ENCODE peak calls at places on chromosomes 12 and 14, in nine cellular contexts. V, Q, A, E, N, C, R, H and T are unnamed samples.

GRCh38 chr12:106645074-106645421 is 62.2 kb downstream of the RFX4 start:
- DNase-seq in V (peak; percentile 81), Q (no peak), A (no peak), E (peak; percentile 66), N (no peak), C (no peak), R (no peak), H (no peak), T (no peak)

GRCh38 chr12:93025145-93026103 is 96.3 kb upstream of the EEA1 start:
- DNase-seq in V (no peak), Q (no peak), A (no peak), E (no peak), N (peak; percentile 75), C (peak; percentile 52), R (no peak), H (peak; percentile 79), T (no peak)

GRCh38 chr12:7101694-7102131 is 7.3 kb downstream of the C1RL start:
- DNase-seq in V (no peak), Q (no peak), A (no peak), E (no peak), N (no peak), C (no peak), R (no peak), H (no peak), T (no peak)

GRCh38 chr12:1644523-1645438 is 15.8 kb downstream of the WNT5B start:
- DNase-seq in V (peak; percentile 84), Q (no peak), A (no peak), E (peak; percentile 76), N (peak; percentile 91), C (no peak), R (no peak), H (peak; percentile 82), T (no peak)

GRCh38 chr14:97336816-97337215 is 539.6 kb downstream of the VRK1 start:
- DNase-seq in V (no peak), Q (no peak), A (no peak), E (no peak), N (no peak), C (no peak), R (no peak), H (no peak), T (no peak)

GRCh38 chr14:29814153-29815057 is 113.2 kb downstream of the PRKD1 start:
- DNase-seq in V (no peak), Q (no peak), A (no peak), E (no peak), N (peak; percentile 44), C (no peak), R (no peak), H (no peak), T (no peak)

GRCh38 chr14:76407449-76408150 is 31.7 kb downstream of the ESRRB start:
- DNase-seq in V (no peak), Q (no peak), A (no peak), E (no peak), N (no peak), C (no peak), R (no peak), H (no peak), T (no peak)

GRCh38 chr12:7907009-7907408 is 29.0 kb downstream of the SLC2A3 start:
- DNase-seq in V (no peak), Q (no peak), A (no peak), E (no peak), N (peak; percentile 61), C (peak; percentile 16), R (no peak), H (peak; percentile 75), T (no peak)

DNA sequence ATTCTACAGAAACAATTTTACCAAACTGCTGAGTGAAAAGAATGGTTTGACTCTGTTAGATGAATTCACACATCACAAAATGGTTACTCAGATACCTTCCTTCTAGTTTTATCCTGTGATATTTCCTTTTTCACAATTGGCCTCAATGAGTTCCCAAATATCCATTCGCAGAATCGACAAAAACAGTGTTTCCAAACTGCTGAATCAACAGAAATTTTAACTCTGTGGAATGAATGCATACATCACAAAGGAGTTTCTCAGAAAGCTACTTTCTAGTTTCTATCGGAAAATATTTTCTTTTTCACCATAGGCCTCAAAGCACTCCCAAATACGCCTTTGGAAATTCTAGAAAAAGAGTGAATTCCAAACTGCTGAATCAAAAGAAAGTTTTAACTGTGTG is 525.0 kb downstream of the ALG10 start:
- DNase-seq in V (no peak), Q (no peak), A (no peak), E (no peak), N (no peak), C (no peak), R (no peak), H (no peak), T (no peak)
- H3K9me3 ChIP-seq in V (peaks cover 100% of the 10 kb centered on the region), Q (peaks cover 4% of the 10 kb centered on the region), A (no peaks in the 10 kb centered on the region), E (peaks cover 23% of the 10 kb centered on the region), N (peaks cover 7% of the 10 kb centered on the region), C (peaks cover 47% of the 10 kb centered on the region), R (peaks cover 57% of the 10 kb centered on the region), H (no peaks in the 10 kb centered on the region), T (peaks cover 100% of the 10 kb centered on the region)

GRCh38 chr12:14611640-14612203 is 44.0 kb upstream of the PLBD1 start:
- DNase-seq in V (no peak), Q (no peak), A (no peak), E (no peak), N (no peak), C (no peak), R (no peak), H (no peak), T (no peak)

GRCh38 chr12:14605401-14605989 is 37.8 kb upstream of the PLBD1 start:
- DNase-seq in V (no peak), Q (no peak), A (no peak), E (no peak), N (no peak), C (no peak), R (no peak), H (no peak), T (no peak)

GRCh38 chr12:14612895-14613294 is 45.2 kb upstream of the PLBD1 start:
- DNase-seq in V (no peak), Q (no peak), A (no peak), E (no peak), N (no peak), C (no peak), R (no peak), H (no peak), T (no peak)

GRCh38 chr12:14612250-14612649 is 44.6 kb upstream of the PLBD1 start:
- DNase-seq in V (no peak), Q (no peak), A (no peak), E (no peak), N (no peak), C (no peak), R (no peak), H (no peak), T (no peak)

GRCh38 chr12:14607561-14607960 is 39.9 kb upstream of the PLBD1 start:
- DNase-seq in V (no peak), Q (no peak), A (no peak), E (no peak), N (no peak), C (no peak), R (no peak), H (no peak), T (no peak)
- H3K9me3 ChIP-seq in V (peaks cover 71% of the 10 kb centered on the region), Q (no peaks in the 10 kb centered on the region), A (peaks cover 5% of the 10 kb centered on the region), E (peaks cover 5% of the 10 kb centered on the region), N (no peaks in the 10 kb centered on the region), C (peaks cover 36% of the 10 kb centered on the region), R (peaks cover 37% of the 10 kb centered on the region), H (no peaks in the 10 kb centered on the region), T (peaks cover 88% of the 10 kb centered on the region)

DNA sequence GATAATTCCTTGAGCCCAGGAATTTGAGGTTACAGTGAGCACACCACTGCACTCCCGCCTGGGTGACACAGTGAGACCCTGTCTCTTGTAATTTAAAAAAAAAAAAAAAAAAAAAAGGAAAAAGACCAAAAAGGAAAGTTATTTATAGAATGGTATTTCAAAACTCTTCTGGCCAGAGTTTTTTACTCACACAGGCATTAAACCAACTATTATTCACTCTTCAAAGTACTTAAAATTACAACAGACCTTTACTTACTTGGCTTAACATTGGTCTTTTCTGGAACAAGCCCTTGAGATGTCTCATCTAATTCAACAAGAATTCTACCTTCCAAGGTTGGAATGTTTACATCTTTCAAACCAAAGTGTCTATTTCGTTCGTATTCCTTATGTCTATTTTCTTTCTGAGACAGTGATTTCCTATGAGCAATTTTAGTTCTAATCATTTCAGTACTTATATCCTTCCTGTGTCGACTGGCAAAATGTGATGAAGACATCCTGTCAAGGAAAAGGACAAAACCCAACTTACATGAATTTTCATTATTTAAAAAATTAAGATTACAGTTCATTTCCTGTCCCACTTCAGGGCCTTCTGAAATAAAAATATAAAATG is 2.6 kb downstream of the DLGAP5 start:
- DNase-seq in V (no peak), Q (no peak), A (no peak), E (no peak), N (peak; percentile 31), C (no peak), R (no peak), H (peak; percentile 56), T (no peak)
- H3K9me3 ChIP-seq in V (no peaks in the 10 kb centered on the region), Q (no peaks in the 10 kb centered on the region), A (no peaks in the 10 kb centered on the region), E (no peaks in the 10 kb centered on the region), N (no peaks in the 10 kb centered on the region), C (no peaks in the 10 kb centered on the region), R (no peaks in the 10 kb centered on the region), H (no peaks in the 10 kb centered on the region), T (no peaks in the 10 kb centered on the region)

DNA sequence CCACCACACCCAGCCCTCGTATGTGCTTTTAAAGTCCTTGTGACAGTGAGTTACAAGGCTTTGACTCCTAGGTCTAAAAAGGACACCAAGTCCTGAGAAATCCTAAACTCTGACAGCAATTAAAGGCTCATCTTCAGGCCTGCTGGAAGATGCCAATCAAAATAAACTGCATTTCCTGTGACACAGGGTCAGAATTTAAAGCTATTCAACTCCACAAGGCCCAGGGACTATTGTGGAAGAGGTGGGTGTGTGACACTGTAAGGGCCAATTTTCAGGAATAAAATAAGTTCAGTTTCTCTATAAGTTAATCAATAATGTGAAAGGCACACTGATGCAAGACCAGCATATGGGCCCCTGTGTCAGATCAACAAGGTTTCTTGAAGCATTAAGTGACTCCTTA is 69.5 kb upstream of the HECTD1 start:
- DNase-seq in V (no peak), Q (no peak), A (no peak), E (no peak), N (no peak), C (no peak), R (no peak), H (no peak), T (no peak)
- H3K9me3 ChIP-seq in V (peaks cover 20% of the 10 kb centered on the region), Q (no peaks in the 10 kb centered on the region), A (no peaks in the 10 kb centered on the region), E (no peaks in the 10 kb centered on the region), N (peaks cover 8% of the 10 kb centered on the region), C (no peaks in the 10 kb centered on the region), R (no peaks in the 10 kb centered on the region), H (no peaks in the 10 kb centered on the region), T (peaks cover 20% of the 10 kb centered on the region)